ENCODE peak calls at places on chromosomes 4 and X, in nine cellular contexts. N is neural crest cell, C is activated B cell treated with CpG ODN at 0.5 μM for 24 hours, U is BE2C, P is suprapubic skin, O is nephron progenitor cell, W is AG04449, B is progenitor cell of endocrine pancreas, J is Panc1. R is an unnamed sample.
A peak's percentile ranks its signal among the peaks of the same experiment; 100 is the strongest.

GRCh38 chrX:24146283-24146865 is 3.2 kb upstream of the ZFX start:
- DNase-seq in P (no peak), B (no peak), C (no peak), W (no peak), J (no peak), O (no peak), N (no peak), U (no peak), R (no peak)

GRCh38 chr4:81095411-81095810 is 64.9 kb downstream of the BMP3 start:
- DNase-seq in W (no peak), P (no peak), O (no peak), B (no peak), U (no peak), N (no peak), J (no peak), C (no peak), R (no peak)

GRCh38 chr4:86855572-86855971 is 6.4 kb upstream of the SLC10A6 start:
- DNase-seq in P (no peak), U (no peak), J (no peak), O (no peak), B (no peak), W (no peak), N (no peak), C (no peak), R (no peak)

GRCh38 chrX:37349131-37350033 is at the start of gene PRRG1:
- DNase-seq in O (peak; percentile 81), C (no peak), U (peak; percentile 86), P (peak; percentile 81), J (peak; percentile 7), N (peak; percentile 61), W (no peak), B (peak; percentile 50), R (peak; percentile 77)

GRCh38 chr4:29310252-29310651 is 1409.9 kb upstream of the PCDH7 start:
- DNase-seq in J (no peak), P (no peak), U (no peak), W (no peak), N (no peak), O (no peak), B (no peak), C (no peak), R (no peak)

GRCh38 chr4:128524311-128524710 is 236.7 kb upstream of the PGRMC2 start:
- DNase-seq in N (no peak), B (no peak), P (no peak), W (no peak), U (no peak), C (no peak), J (no peak), O (no peak), R (no peak)

GRCh38 chrX:134006484-134007161 is 21.2 kb upstream of the GPC3 start:
- DNase-seq in N (no peak), W (no peak), P (no peak), J (no peak), U (no peak), C (no peak), B (no peak), O (no peak), R (no peak)

GRCh38 chrX:12949927-12950656 is 24.8 kb upstream of the TMSB4X start:
- DNase-seq in P (peak; percentile 87), J (no peak), C (peak; percentile 72), B (no peak), U (no peak), N (no peak), O (no peak), W (peak; percentile 77), R (no peak)

GRCh38 chrX:118495061-118495921 is at the start of gene DOCK11:
- DNase-seq in P (peak; percentile 88), N (peak; percentile 59), J (no peak), O (peak; percentile 71), W (no peak), B (peak; percentile 35), C (peak; percentile 54), U (peak; percentile 78), R (peak; percentile 75)

GRCh38 chr4:32425243-32425642 is 1705.1 kb downstream of the PCDH7 start:
- DNase-seq in W (no peak), O (no peak), J (no peak), P (no peak), C (no peak), U (no peak), N (no peak), B (no peak), R (no peak)

GRCh38 chr4:141066690-141067089 is 66.6 kb downstream of the RNF150 start:
- DNase-seq in W (no peak), O (no peak), P (no peak), B (no peak), U (no peak), C (no peak), J (no peak), N (no peak), R (no peak)

GRCh38 chr4:174244441-174244840 is 39.0 kb downstream of the FBXO8 start:
- DNase-seq in B (no peak), P (no peak), C (no peak), J (no peak), W (no peak), N (no peak), U (no peak), O (no peak), R (no peak)

GRCh38 chr4:80097395-80098177 is 24.6 kb upstream of the ANTXR2 start:
- DNase-seq in O (no peak), P (peak; percentile 83), J (no peak), C (no peak), B (no peak), W (no peak), N (no peak), U (peak; percentile 60), R (no peak)

GRCh38 chr4:155025762-155026457 is 182.5 kb upstream of the NPY2R start:
- DNase-seq in J (no peak), O (peak; percentile 68), U (peak; percentile 46), P (no peak), B (peak; percentile 43), N (peak; percentile 51), C (no peak), W (no peak), R (no peak)

GRCh38 chr4:151641167-151641566 is 119.6 kb downstream of the GATB start:
- DNase-seq in O (no peak), C (no peak), N (no peak), W (peak; percentile 19), J (no peak), P (no peak), U (no peak), B (no peak), R (no peak)

GRCh38 chrX:153571159-153571908 is 27.6 kb downstream of the CCNQ start:
- DNase-seq in W (no peak), J (no peak), U (no peak), O (no peak), B (no peak), C (no peak), N (no peak), P (no peak), R (no peak)

GRCh38 chrX:153572601-153573000 is 26.3 kb downstream of the CCNQ start:
- DNase-seq in J (no peak), O (no peak), W (no peak), N (no peak), C (no peak), B (no peak), P (no peak), U (no peak), R (no peak)

GRCh38 chrX:153576239-153576870 is 22.6 kb downstream of the CCNQ start:
- DNase-seq in P (no peak), B (no peak), N (no peak), J (no peak), U (peak; percentile 18), O (no peak), C (no peak), W (no peak), R (no peak)

GRCh38 chrX:153576961-153577360 is 22.0 kb downstream of the CCNQ start:
- DNase-seq in U (no peak), N (no peak), C (no peak), O (no peak), J (no peak), P (no peak), W (no peak), B (no peak), R (no peak)

DNA sequence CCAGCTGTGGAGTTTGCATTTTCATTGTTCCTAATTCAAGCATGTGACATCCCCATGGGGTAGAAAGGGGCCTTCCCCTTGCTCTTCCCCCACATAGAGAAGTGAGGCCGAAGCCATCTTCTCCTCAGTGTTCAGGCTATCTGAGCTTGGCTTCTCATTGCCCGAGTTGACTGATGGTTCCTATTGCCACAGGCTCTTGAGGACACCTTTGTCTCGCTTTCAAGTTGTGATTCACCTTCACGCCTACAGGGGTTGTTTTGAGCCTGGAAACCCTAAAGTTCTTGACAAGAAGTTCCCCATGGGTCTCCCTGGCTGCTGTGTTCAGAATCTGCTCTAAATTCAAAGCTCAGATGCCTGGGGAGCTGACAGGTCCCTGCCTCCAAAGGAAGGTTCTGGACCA is 24.9 kb downstream of the CCNQ start:
- DNase-seq in W (no peak), J (no peak), U (no peak), P (no peak), C (no peak), B (no peak), O (no peak), N (no peak), R (no peak)
- TF ChIP-seq CTCF in W (no peak), J (no peak), U (no peak), P (no peak), C (no peak), B (peak; percentile 15), O (no peak), N (no peak), R (no peak)

DNA sequence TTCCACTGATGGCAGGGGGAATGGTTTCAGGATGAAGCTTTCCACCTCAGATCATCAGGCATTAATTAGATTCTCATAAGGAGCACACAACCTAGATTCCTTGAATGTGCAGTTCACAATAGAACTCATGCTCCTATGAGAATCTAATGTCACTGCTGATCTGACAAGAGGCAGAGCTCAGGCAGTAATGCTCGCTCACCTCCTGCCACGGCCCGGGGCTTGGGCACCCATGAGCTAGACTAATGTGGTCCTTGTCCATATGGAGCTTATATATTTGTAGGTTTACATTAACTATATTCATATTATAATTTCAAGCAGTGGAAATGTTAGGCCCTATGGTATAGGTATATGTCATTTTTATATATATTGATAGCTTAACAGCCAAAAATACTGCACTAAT is 24.4 kb downstream of the SLC9B2 start:
- DNase-seq in U (no peak), B (no peak), J (no peak), C (no peak), O (no peak), P (no peak), N (no peak), W (no peak), R (no peak)
- TF ChIP-seq CTCF in U (no peak), B (no peak), J (no peak), C (no peak), O (no peak), P (no peak), N (no peak), W (no peak), R (no peak)

GRCh38 chr4:84809946-84810345 is 156.5 kb downstream of the WDFY3 start:
- DNase-seq in P (no peak), J (no peak), W (no peak), U (no peak), C (no peak), O (no peak), B (no peak), N (no peak), R (no peak)
- TF ChIP-seq CTCF in P (no peak), J (no peak), W (no peak), U (no peak), C (no peak), O (no peak), B (no peak), N (no peak), R (no peak)

DNA sequence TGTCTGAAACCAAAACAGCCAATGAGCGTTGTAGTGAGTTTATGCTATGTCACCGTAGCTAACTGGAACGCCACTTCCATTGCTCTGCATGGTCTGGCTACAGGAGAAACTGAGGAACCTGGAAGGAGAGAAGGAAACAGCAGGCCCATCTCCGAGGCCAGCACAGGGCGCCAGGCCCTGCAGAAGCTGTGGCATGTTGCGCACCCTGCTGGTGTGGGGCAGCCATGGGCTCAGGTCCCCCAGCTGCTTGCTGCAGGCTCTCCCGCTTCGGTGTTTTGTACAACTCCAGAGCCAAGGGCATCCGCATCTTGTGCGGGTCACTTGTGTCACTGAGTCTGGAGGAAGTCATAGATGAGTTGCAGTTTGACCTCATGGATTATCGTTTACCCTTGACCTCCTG is 89.2 kb downstream of the AFAP1 start:
- DNase-seq in P (no peak), N (no peak), C (no peak), J (no peak), B (no peak), O (no peak), U (no peak), W (no peak), R (no peak)
- TF ChIP-seq CTCF in P (no peak), N (no peak), C (no peak), J (peak; percentile 39), B (peak; percentile 12), O (no peak), U (peak; percentile 32), W (no peak), R (no peak)